ENCODE peak calls at places on chromosome 22, in nine cellular contexts. X is non-pigmented ciliary epithelial cell, W is EH, H is amniotic stem cell, R is HT1080, D is SW 1271, Y is astrocyte of the spinal cord, L is GM03348, O is NCI-H2081. A is an unnamed sample.

GRCh38 chr22:36323855-36324331 is 63.9 kb downstream of the MYH9 start:
- DNase-seq in W (no peak), O (no peak), D (no peak), R (no peak), Y (peak), X (no peak), L (peak), H (no peak), A (no peak)

GRCh38 chr22:36891646-36892045 is 21.8 kb upstream of the CSF2RB start:
- DNase-seq in D (no peak), O (no peak), Y (no peak), R (no peak), L (no peak), X (no peak), W (no peak), H (no peak), A (no peak)

GRCh38 chr22:47107431-47107830 is 345.0 kb downstream of the TBC1D22A start:
- DNase-seq in R (peak), W (peak), L (peak), O (no peak), D (no peak), X (peak), H (peak), Y (peak), A (peak)

GRCh38 chr22:38941488-38941987 is 15.9 kb upstream of the APOBEC3A start:
- DNase-seq in X (no peak), Y (no peak), H (no peak), D (no peak), R (no peak), L (no peak), O (no peak), W (no peak), A (no peak)

GRCh38 chr22:36339171-36340065 is 48.3 kb downstream of the MYH9 start:
- DNase-seq in H (peak), L (peak), D (no peak), Y (peak), R (peak), W (peak), O (no peak), X (no peak), A (no peak)

GRCh38 chr22:34297536-34298120 is 377.4 kb upstream of the LARGE1 start:
- DNase-seq in D (no peak), X (no peak), W (no peak), Y (no peak), O (no peak), L (no peak), R (no peak), H (no peak), A (no peak)

GRCh38 chr22:41021655-41022454 is 70.5 kb upstream of the EP300 start:
- DNase-seq in O (peak), R (no peak), W (peak), Y (peak), L (peak), H (no peak), X (no peak), D (no peak), A (no peak)

GRCh38 chr22:23786752-23787599 is at the start of gene SMARCB1:
- DNase-seq in W (peak), R (peak), H (peak), O (peak), D (peak), L (peak), X (peak), Y (peak), A (peak)

GRCh38 chr22:34111210-34111824 is 191.0 kb upstream of the LARGE1 start:
- DNase-seq in O (no peak), L (peak), R (no peak), D (no peak), X (no peak), H (no peak), W (peak), Y (no peak), A (no peak)

GRCh38 chr22:27866136-27867091 is 52.6 kb downstream of the PITPNB start:
- DNase-seq in D (no peak), O (no peak), R (peak), W (peak), Y (peak), H (peak), L (peak), X (peak), A (peak)

GRCh38 chr22:27476729-27477128 is 324.8 kb downstream of the MN1 start:
- DNase-seq in L (peak), X (no peak), D (no peak), R (peak), W (peak), Y (peak), O (no peak), H (peak), A (no peak)

GRCh38 chr22:44709881-44710400 is 7.9 kb downstream of the PRR5 start:
- DNase-seq in Y (no peak), X (no peak), W (no peak), O (no peak), H (no peak), R (no peak), D (no peak), L (no peak), A (no peak)

GRCh38 chr22:45426387-45426786 is 12.9 kb downstream of the RIBC2 start:
- DNase-seq in L (no peak), O (no peak), D (no peak), X (no peak), R (no peak), Y (no peak), H (no peak), W (no peak), A (no peak)

GRCh38 chr22:23074451-23074850 is 4.1 kb downstream of the GNAZ start:
- DNase-seq in X (no peak), L (no peak), D (no peak), R (no peak), Y (no peak), W (no peak), O (no peak), H (no peak), A (no peak)

GRCh38 chr22:36352775-36353507 is 34.8 kb downstream of the MYH9 start:
- DNase-seq in W (no peak), X (no peak), R (peak), O (no peak), Y (peak), D (no peak), H (no peak), L (no peak), A (no peak)

GRCh38 chr22:25027959-25028840 is 75.7 kb downstream of the KIAA1671 start:
- DNase-seq in R (peak), D (no peak), O (no peak), L (peak), W (no peak), Y (peak), H (no peak), X (no peak), A (no peak)